ENCODE peak calls at places on chromosomes 5 and 9, in five cellular contexts. B is H9, U is GM23248, Y is A549, E is mesenchymal stem cell. N is an unnamed sample.
A peak's percentile ranks its signal among the peaks of the same experiment; 100 is the strongest.

GRCh38 chr9:18824095-18824666 is 208.8 kb downstream of the SAXO1 start:
- DNase-seq in B (peak; percentile 38), U (peak; percentile 7), Y (peak; percentile 13), E (no peak), N (peak; percentile 75)

GRCh38 chr5:83844320-83845068 is 123.8 kb upstream of the HAPLN1 start:
- DNase-seq in B (no peak), U (peak; percentile 87), Y (no peak), E (peak; percentile 84), N (peak; percentile 82)

GRCh38 chr5:147509710-147510651 is at the start of gene DPYSL3:
- DNase-seq in B (peak; percentile 80), U (peak; percentile 91), Y (peak; percentile 73), E (peak; percentile 85), N (peak; percentile 88)

GRCh38 chr9:92669527-92669889 is 423 bp downstream of the IPPK start:
- DNase-seq in B (no peak), U (no peak), Y (no peak), E (peak; percentile 63), N (peak; percentile 89)

GRCh38 chr5:56078675-56079500 is 84.1 kb upstream of the IL6ST start:
- DNase-seq in B (no peak), U (peak; percentile 61), Y (no peak), E (no peak), N (no peak)

GRCh38 chr9:117284414-117284813 is 130.4 kb downstream of the ASTN2 start:
- DNase-seq in B (no peak), U (no peak), Y (no peak), E (no peak), N (no peak)

GRCh38 chr5:57221049-57221568 is 47.2 kb downstream of the GPBP1 start:
- DNase-seq in B (no peak), U (peak; percentile 60), Y (peak; percentile 63), E (peak; percentile 75), N (peak; percentile 37)

GRCh38 chr9:71734953-71735352 is 33.4 kb downstream of the CEMIP2 start:
- DNase-seq in B (no peak), U (no peak), Y (no peak), E (no peak), N (peak; percentile 71)

GRCh38 chr5:173090626-173091025 is 34.5 kb downstream of the CREBRF start:
- DNase-seq in B (no peak), U (no peak), Y (no peak), E (no peak), N (no peak)

GRCh38 chr5:151659001-151659754 is 27.5 kb downstream of the SPARC start:
- DNase-seq in B (peak; percentile 91), U (peak; percentile 81), Y (peak; percentile 79), E (peak; percentile 85), N (peak; percentile 80)

GRCh38 chr9:14992516-14992915 is 82.3 kb upstream of the FREM1 start:
- DNase-seq in B (no peak), U (peak; percentile 53), Y (no peak), E (no peak), N (no peak)

GRCh38 chr5:128553747-128554146 is 15.7 kb upstream of the FBN2 start:
- DNase-seq in B (no peak), U (no peak), Y (no peak), E (no peak), N (no peak)

GRCh38 chr5:151685749-151686672 is 704 bp downstream of the SPARC start:
- DNase-seq in B (peak; percentile 40), U (peak; percentile 55), Y (no peak), E (peak; percentile 64), N (peak; percentile 22)

GRCh38 chr5:79756102-79756501 is 66.5 kb downstream of the CMYA5 start:
- DNase-seq in B (no peak), U (no peak), Y (no peak), E (no peak), N (no peak)

GRCh38 chr9:134666801-134667200 is 25.2 kb downstream of the COL5A1 start:
- DNase-seq in B (no peak), U (peak; percentile 81), Y (no peak), E (peak; percentile 72), N (peak; percentile 90)
- H3K4me2 ChIP-seq in B (no peak overlapping the region), U (peak overlapping the region; percentile 24), Y (no peak overlapping the region), E (no peak overlapping the region), N (peak overlapping the region; percentile 34)

DNA sequence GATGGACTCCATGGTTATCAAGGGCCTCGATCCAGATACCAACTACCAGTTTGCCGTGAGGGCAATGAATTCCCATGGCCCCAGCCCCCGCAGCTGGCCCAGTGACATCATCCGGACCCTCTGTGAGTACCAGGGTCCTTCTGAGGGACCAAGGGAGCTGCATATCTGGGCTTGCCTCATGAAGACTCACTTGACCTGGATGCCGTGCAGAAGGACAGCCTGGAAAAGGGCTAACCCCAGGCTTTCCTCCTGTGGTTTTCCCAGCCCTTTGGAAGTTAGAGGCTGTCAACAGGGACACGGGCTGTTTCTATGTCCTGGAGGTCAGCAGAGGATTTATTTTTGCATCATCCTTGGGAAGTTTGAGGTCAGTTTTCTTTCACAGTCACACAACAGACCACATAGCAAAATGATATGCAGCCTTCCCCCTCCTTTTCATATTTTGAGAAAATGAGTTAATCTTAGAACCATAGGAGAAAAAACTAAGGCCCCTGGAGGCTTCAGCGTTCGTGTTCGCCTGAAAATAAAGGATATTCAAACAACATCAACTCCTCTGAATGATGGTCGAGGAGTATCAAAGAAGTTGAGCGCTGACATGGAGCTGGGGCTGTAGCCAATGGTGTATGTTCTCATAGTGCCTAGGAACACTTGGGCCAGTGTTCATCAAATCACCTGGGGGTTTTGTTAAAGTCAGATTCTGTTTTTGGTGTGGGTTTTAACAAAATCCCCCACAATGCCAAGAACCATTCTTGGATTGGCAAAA is 112.2 kb downstream of the EGFLAM start:
- DNase-seq in B (no peak), U (no peak), Y (no peak), E (no peak), N (no peak)
- H3K4me2 ChIP-seq in B (no peak overlapping the region), U (no peak overlapping the region), Y (no peak overlapping the region), E (no peak overlapping the region), N (no peak overlapping the region)

GRCh38 chr5:73940747-73941146 is 314.8 kb downstream of the ARHGEF28 start:
- DNase-seq in B (no peak), U (no peak), Y (no peak), E (no peak), N (no peak)

GRCh38 chr5:73939535-73939934 is 313.5 kb downstream of the ARHGEF28 start:
- DNase-seq in B (no peak), U (no peak), Y (peak; percentile 17), E (no peak), N (no peak)

GRCh38 chr5:73938280-73938937 is 312.4 kb downstream of the ARHGEF28 start:
- DNase-seq in B (no peak), U (peak; percentile 95), Y (peak; percentile 66), E (peak; percentile 95), N (peak; percentile 73)

GRCh38 chr5:73940026-73940425 is 314.0 kb downstream of the ARHGEF28 start:
- DNase-seq in B (no peak), U (peak; percentile 59), Y (no peak), E (peak; percentile 74), N (peak; percentile 46)

DNA sequence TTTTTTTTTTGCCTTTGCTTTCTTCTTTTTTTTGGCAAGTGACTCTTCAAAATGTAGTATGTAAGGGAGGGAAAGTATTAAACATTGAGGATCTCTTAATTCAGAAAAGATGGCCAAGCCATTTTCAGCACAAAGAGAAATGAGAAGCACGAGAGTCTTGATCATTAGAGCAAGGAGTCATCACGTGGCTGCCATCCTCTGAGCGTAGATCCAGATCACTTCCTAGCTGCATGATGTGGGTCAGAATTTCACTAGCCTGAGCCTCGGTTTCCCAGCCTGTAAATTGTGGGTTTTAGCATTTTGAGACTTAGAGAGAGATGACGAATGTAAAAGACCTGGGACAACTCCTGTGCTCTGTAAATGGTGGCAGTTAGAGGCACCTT is 312.9 kb downstream of the ARHGEF28 start:
- DNase-seq in B (no peak), U (peak; percentile 82), Y (no peak), E (no peak), N (peak; percentile 46)
- H3K4me2 ChIP-seq in B (no peak overlapping the region), U (peak overlapping the region; percentile 79), Y (peak overlapping the region; percentile 39), E (no peak overlapping the region), N (peak overlapping the region; percentile 77)

GRCh38 chr5:74598731-74599624 is 41.5 kb downstream of the ENC1 start:
- DNase-seq in B (no peak), U (no peak), Y (no peak), E (peak; percentile 17), N (no peak)
- H3K4me2 ChIP-seq in B (no peak overlapping the region), U (no peak overlapping the region), Y (no peak overlapping the region), E (no peak overlapping the region), N (no peak overlapping the region)

DNA sequence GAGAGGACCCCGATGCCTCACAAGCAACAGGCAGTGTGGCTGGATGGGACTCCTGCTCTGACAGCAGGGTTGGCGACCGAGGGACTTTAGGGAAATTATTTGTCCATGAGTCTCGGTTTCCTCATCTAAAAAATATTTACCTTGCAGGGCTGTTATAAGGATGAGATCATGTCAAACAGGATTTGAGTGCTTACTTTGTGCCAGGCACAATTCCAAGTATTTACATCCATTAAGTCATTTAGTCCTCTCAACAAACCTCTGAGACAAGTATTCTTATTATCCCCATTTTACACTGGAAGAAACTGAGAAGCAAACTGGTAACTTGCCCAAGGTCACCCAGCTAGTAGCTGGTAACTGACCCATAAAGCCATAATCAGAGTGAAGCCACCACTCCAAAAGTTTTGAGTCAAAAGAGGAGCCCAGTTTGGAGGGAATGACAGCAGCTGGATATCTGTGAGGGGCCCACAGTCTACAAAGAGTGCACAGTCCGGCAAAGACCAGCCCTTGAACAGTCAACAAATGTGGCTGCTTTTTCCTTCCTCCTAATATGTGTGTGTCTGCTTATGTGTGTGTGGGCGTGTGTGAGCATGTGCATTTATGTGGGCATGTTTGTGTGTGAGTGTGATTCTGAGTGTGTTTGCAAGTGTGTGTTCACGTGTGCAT is 501.9 kb downstream of the BNC2 start:
- DNase-seq in B (peak; percentile 5), U (peak; percentile 58), Y (peak; percentile 32), E (peak; percentile 6), N (no peak)
- H3K4me2 ChIP-seq in B (no peak overlapping the region), U (peak overlapping the region; percentile 24), Y (peak overlapping the region; percentile 50), E (no peak overlapping the region), N (no peak overlapping the region)